ENCODE peak calls at places on chromosomes 5 and 9, in five cellular contexts. F, C, R, G and H are unnamed samples.

GRCh38 chr9:98326402-98327248 is 71.2 kb upstream of the TBC1D2 start:
- DNase-seq in F (no peak), R (no peak), C (peak), G (peak), H (no peak)

GRCh38 chr9:97321681-97322080 is 14.2 kb downstream of the CCDC180 start:
- DNase-seq in C (no peak), R (no peak), G (no peak), F (no peak), H (no peak)

GRCh38 chr5:78738104-78738503 is 89.5 kb upstream of the LHFPL2 start:
- DNase-seq in C (no peak), F (no peak), G (no peak), R (no peak), H (no peak)

GRCh38 chr5:129820-130219 is 37.9 kb downstream of the PLEKHG4B start:
- DNase-seq in G (peak), C (no peak), F (no peak), R (no peak), H (no peak)

GRCh38 chr5:127947886-127948285 is 135.7 kb upstream of the SLC12A2 start:
- DNase-seq in R (no peak), F (no peak), G (no peak), C (no peak), H (no peak)

GRCh38 chr9:99269429-99269828 is 47.3 kb downstream of the SEC61B start:
- DNase-seq in F (no peak), G (peak), R (no peak), C (peak), H (no peak)

GRCh38 chr5:34699155-34700077 is 43.3 kb downstream of the RAI14 start:
- DNase-seq in F (peak), C (no peak), G (no peak), R (no peak), H (no peak)

GRCh38 chr5:85576666-85577065 is 1041.1 kb upstream of the COX7C start:
- DNase-seq in C (no peak), R (no peak), F (no peak), G (no peak), H (no peak)

GRCh38 chr9:136056546-136057235 is 38.4 kb downstream of the NACC2 start:
- DNase-seq in R (no peak), G (no peak), C (no peak), F (peak), H (no peak)

GRCh38 chr9:125262217-125262991 is 778 bp downstream of the GAPVD1 start:
- DNase-seq in F (no peak), R (no peak), C (no peak), G (peak), H (no peak)

GRCh38 chr9:131478421-131478868 is 24.3 kb upstream of the POMT1 start:
- DNase-seq in F (peak), R (no peak), C (peak), G (peak), H (peak)

GRCh38 chr9:109969559-109970237 is 189.7 kb downstream of the PALM2AKAP2 start:
- DNase-seq in G (no peak), C (no peak), R (no peak), F (no peak), H (no peak)

GRCh38 chr9:109968332-109968657 is 188.3 kb downstream of the PALM2AKAP2 start:
- DNase-seq in R (no peak), F (no peak), C (no peak), G (no peak), H (no peak)

GRCh38 chr9:109967651-109968331 is 187.8 kb downstream of the PALM2AKAP2 start:
- DNase-seq in G (no peak), C (no peak), F (no peak), R (no peak), H (no peak)

GRCh38 chr9:109966643-109967368 is 186.8 kb downstream of the PALM2AKAP2 start:
- DNase-seq in G (no peak), C (no peak), F (no peak), R (no peak), H (no peak)

DNA sequence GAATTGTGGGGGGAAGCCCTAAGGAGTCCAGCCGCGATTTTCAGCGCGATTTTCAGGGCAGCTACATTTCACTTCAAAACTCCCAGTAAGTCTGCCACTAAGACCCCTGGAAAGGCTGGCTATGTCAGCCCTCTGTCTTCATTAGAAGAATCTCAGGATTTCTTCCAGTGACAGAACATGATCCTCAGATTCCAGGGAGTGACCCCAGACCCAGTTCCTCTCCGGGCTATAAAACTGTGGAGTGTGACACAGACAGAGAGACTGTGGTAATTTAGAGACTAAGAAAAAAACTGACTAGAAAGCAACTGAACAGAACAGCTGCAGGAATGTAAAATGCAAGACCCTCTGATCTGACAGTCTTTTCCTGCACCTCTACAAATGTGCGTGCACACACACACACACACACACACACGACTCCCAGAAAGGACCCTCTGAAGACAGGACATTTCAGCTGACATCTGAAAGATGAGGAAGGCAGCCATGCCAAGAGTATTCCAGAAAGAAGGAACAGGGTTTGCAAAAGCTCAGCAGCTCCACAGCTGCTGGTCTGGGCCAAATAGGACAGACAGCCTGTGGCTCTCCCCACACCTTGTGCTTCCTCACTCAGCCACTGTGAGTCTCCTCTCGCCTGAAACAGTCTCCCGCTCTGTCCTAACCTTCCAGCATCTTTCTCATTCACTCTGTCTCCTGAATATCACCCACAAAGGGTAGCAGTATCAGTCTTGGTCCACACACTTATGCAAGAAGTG is 188.9 kb downstream of the PALM2AKAP2 start:
- DNase-seq in G (peak), R (no peak), C (peak), F (peak), H (no peak)
- TF ChIP-seq CTCF in G (peak), R (no peak), C (peak), F (no peak), H (no peak)

GRCh38 chr9:7360513-7360912 is 439.1 kb downstream of the DMAC1 start:
- DNase-seq in R (no peak), G (no peak), F (peak), C (no peak), H (no peak)
- TF ChIP-seq CTCF in R (no peak), G (no peak), F (peak), C (no peak), H (no peak)

DNA sequence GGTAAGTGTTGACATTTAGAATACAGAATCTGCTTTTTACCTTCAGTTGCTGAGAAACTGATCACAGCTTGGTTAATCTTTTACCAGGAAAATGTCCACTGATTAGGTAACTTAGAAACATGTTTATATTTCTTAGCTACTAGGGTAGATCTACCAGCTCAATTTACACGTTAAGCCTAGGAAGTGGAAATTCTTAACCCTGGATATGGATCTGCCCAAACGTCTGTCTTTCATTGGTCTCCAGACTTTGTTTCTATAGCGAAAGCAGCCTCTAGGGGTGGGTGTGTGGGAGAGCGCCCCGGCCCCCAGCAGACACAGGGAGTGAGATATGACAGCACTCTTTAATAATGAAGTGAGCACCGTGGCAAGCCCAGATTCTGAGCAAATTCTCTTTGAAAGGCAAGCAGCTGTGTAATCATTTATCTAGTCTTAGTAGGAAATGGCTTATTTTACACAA is 141.6 kb upstream of the ZNF608 start:
- DNase-seq in C (no peak), R (no peak), G (no peak), F (peak), H (peak)
- TF ChIP-seq CTCF in C (no peak), R (no peak), G (no peak), F (no peak), H (peak)

GRCh38 chr5:92916036-92916435 is 665.0 kb downstream of the NR2F1-AS1 start:
- DNase-seq in F (no peak), G (peak), C (peak), R (no peak), H (no peak)
- TF ChIP-seq CTCF in F (no peak), G (no peak), C (peak), R (no peak), H (no peak)